ENCODE peak calls at places on chromosomes 6 and 20, in five cellular contexts. One of them, this sample, is unnamed.

GRCh38 chr20:53939554-53940355 is 130.6 kb downstream of the BCAS1 start:
- DNase-seq in neural progenitor cell: peak
- DNase-seq in fibroblast of the aortic adventitia: peak
- DNase-seq in choroid plexus epithelial cell: peak
- DNase-seq in body of pancreas: peak
- DNase-seq in this sample: peak

GRCh38 chr6:27864906-27865883 is 47.0 kb downstream of the OR2B2 start:
- DNase-seq in neural progenitor cell: peak
- DNase-seq in body of pancreas: peak
- DNase-seq in choroid plexus epithelial cell: peak
- DNase-seq in fibroblast of the aortic adventitia: peak
- DNase-seq in this sample: peak

GRCh38 chr6:30647802-30648460 is 998 bp downstream of the C6orf136 start:
- DNase-seq in fibroblast of the aortic adventitia: peak
- DNase-seq in neural progenitor cell: no peak
- DNase-seq in body of pancreas: no peak
- DNase-seq in choroid plexus epithelial cell: no peak
- DNase-seq in this sample: no peak

GRCh38 chr20:7161690-7162089 is 394.2 kb downstream of the BMP2 start:
- DNase-seq in choroid plexus epithelial cell: peak
- DNase-seq in body of pancreas: no peak
- DNase-seq in fibroblast of the aortic adventitia: peak
- DNase-seq in neural progenitor cell: peak
- DNase-seq in this sample: no peak

GRCh38 chr6:60671369-60671768 is 1614.7 kb downstream of the KHDRBS2 start:
- DNase-seq in body of pancreas: no peak
- DNase-seq in choroid plexus epithelial cell: no peak
- DNase-seq in neural progenitor cell: no peak
- DNase-seq in fibroblast of the aortic adventitia: no peak
- DNase-seq in this sample: no peak

GRCh38 chr6:149563203-149563927 is 2.8 kb upstream of the GINM1 start:
- DNase-seq in choroid plexus epithelial cell: peak
- DNase-seq in fibroblast of the aortic adventitia: peak
- DNase-seq in body of pancreas: no peak
- DNase-seq in neural progenitor cell: no peak
- DNase-seq in this sample: no peak

GRCh38 chr20:22160254-22160653 is 424.1 kb downstream of the FOXA2 start:
- DNase-seq in choroid plexus epithelial cell: no peak
- DNase-seq in fibroblast of the aortic adventitia: no peak
- DNase-seq in neural progenitor cell: no peak
- DNase-seq in body of pancreas: no peak
- DNase-seq in this sample: no peak

GRCh38 chr6:33980176-33980805 is 165.6 kb downstream of the GRM4 start:
- DNase-seq in fibroblast of the aortic adventitia: no peak
- DNase-seq in choroid plexus epithelial cell: no peak
- DNase-seq in neural progenitor cell: no peak
- DNase-seq in body of pancreas: no peak
- DNase-seq in this sample: no peak

GRCh38 chr6:46290916-46291633 is 120.3 kb upstream of the ENPP5 start:
- DNase-seq in choroid plexus epithelial cell: no peak
- DNase-seq in neural progenitor cell: no peak
- DNase-seq in fibroblast of the aortic adventitia: no peak
- DNase-seq in body of pancreas: no peak
- DNase-seq in this sample: no peak

GRCh38 chr6:74075323-74075722 is 379.3 kb downstream of the CD109 start:
- DNase-seq in neural progenitor cell: no peak
- DNase-seq in body of pancreas: no peak
- DNase-seq in fibroblast of the aortic adventitia: peak
- DNase-seq in choroid plexus epithelial cell: peak
- DNase-seq in this sample: peak

GRCh38 chr6:5986847-5987246 is 19.9 kb downstream of the NRN1 start:
- DNase-seq in neural progenitor cell: no peak
- DNase-seq in fibroblast of the aortic adventitia: no peak
- DNase-seq in choroid plexus epithelial cell: no peak
- DNase-seq in body of pancreas: no peak
- DNase-seq in this sample: no peak

GRCh38 chr6:33926451-33926850 is 122.6 kb upstream of the MLN start:
- DNase-seq in choroid plexus epithelial cell: peak
- DNase-seq in body of pancreas: no peak
- DNase-seq in fibroblast of the aortic adventitia: no peak
- DNase-seq in neural progenitor cell: peak
- DNase-seq in this sample: no peak

GRCh38 chr6:8552023-8552422 is 116.7 kb upstream of the SLC35B3 start:
- DNase-seq in choroid plexus epithelial cell: no peak
- DNase-seq in fibroblast of the aortic adventitia: no peak
- DNase-seq in body of pancreas: no peak
- DNase-seq in neural progenitor cell: no peak
- DNase-seq in this sample: no peak

GRCh38 chr6:42249279-42249678 is 31.6 kb upstream of the MRPS10 start:
- DNase-seq in fibroblast of the aortic adventitia: peak
- DNase-seq in neural progenitor cell: no peak
- DNase-seq in body of pancreas: no peak
- DNase-seq in choroid plexus epithelial cell: no peak
- DNase-seq in this sample: peak

GRCh38 chr20:3209023-3209945 is at the start of gene ITPA:
- DNase-seq in fibroblast of the aortic adventitia: peak
- DNase-seq in choroid plexus epithelial cell: peak
- DNase-seq in body of pancreas: peak
- DNase-seq in neural progenitor cell: peak
- DNase-seq in this sample: peak

GRCh38 chr6:14863896-14864850 is 381.7 kb upstream of the JARID2 start:
- DNase-seq in neural progenitor cell: peak
- DNase-seq in body of pancreas: no peak
- DNase-seq in choroid plexus epithelial cell: no peak
- DNase-seq in fibroblast of the aortic adventitia: no peak
- DNase-seq in this sample: no peak
- TF ChIP-seq CTCF in neural progenitor cell: peak
- TF ChIP-seq CTCF in body of pancreas: no peak
- TF ChIP-seq CTCF in choroid plexus epithelial cell: peak
- TF ChIP-seq CTCF in fibroblast of the aortic adventitia: no peak
- TF ChIP-seq CTCF in this sample: no peak

GRCh38 chr6:85435872-85436271 is 14.0 kb upstream of the NT5E start:
- DNase-seq in choroid plexus epithelial cell: no peak
- DNase-seq in body of pancreas: no peak
- DNase-seq in fibroblast of the aortic adventitia: no peak
- DNase-seq in neural progenitor cell: no peak
- DNase-seq in this sample: no peak
- TF ChIP-seq CTCF in choroid plexus epithelial cell: no peak
- TF ChIP-seq CTCF in body of pancreas: no peak
- TF ChIP-seq CTCF in fibroblast of the aortic adventitia: no peak
- TF ChIP-seq CTCF in neural progenitor cell: no peak
- TF ChIP-seq CTCF in this sample: no peak

DNA sequence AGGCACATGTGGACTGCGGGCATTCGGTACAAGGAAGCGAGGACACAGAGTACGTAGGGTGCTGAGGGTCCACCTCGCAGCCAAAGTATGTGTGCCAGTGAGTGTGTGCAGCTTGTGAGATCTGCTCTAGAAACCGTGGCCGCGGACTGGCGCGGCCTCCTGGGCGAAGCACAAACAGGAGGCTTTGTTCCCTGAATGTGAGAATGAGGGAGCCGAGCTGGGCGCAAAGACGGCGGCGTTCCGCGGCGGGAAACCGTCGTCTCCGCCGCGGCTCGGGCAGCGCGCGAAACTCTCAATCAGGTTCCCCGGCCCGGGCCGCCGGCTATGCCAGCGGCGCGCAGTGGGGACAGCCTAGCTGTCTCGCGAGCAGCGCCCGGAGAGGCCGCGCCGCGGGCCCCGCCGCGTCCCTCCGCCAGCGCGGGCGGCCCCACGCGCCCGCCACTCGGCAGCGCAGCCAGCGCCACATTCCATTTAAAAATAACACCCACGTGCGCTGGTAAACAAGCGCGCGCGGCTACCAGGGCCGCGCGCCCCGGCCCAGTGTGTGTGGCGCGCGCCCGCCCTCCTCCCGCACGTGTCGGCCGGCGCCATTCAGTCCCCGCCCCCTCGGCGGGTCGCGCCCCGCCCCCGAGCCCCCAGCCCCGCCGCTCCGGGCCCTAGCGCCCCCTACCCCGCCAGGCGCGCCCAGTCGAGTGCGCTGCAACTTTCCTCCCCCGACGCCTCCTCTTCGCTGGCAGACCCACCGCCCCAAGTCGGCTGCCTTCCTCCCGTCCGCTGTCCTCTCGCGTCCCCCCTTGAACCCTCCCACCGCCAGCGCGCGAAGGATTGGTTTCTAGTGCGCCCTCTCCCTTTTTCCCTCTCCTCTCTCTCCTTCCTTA is 3.0 kb upstream of the FOXO3 start:
- DNase-seq in neural progenitor cell: peak
- DNase-seq in choroid plexus epithelial cell: peak
- DNase-seq in fibroblast of the aortic adventitia: peak
- DNase-seq in body of pancreas: peak
- DNase-seq in this sample: peak
- TF ChIP-seq CTCF in neural progenitor cell: peak
- TF ChIP-seq CTCF in choroid plexus epithelial cell: no peak
- TF ChIP-seq CTCF in fibroblast of the aortic adventitia: no peak
- TF ChIP-seq CTCF in body of pancreas: no peak
- TF ChIP-seq CTCF in this sample: no peak

GRCh38 chr20:37899105-37900045 is 3.6 kb upstream of the VSTM2L start:
- DNase-seq in choroid plexus epithelial cell: no peak
- DNase-seq in fibroblast of the aortic adventitia: no peak
- DNase-seq in body of pancreas: no peak
- DNase-seq in neural progenitor cell: no peak
- DNase-seq in this sample: no peak
- TF ChIP-seq CTCF in choroid plexus epithelial cell: peak
- TF ChIP-seq CTCF in fibroblast of the aortic adventitia: no peak
- TF ChIP-seq CTCF in body of pancreas: no peak
- TF ChIP-seq CTCF in neural progenitor cell: no peak
- TF ChIP-seq CTCF in this sample: no peak

DNA sequence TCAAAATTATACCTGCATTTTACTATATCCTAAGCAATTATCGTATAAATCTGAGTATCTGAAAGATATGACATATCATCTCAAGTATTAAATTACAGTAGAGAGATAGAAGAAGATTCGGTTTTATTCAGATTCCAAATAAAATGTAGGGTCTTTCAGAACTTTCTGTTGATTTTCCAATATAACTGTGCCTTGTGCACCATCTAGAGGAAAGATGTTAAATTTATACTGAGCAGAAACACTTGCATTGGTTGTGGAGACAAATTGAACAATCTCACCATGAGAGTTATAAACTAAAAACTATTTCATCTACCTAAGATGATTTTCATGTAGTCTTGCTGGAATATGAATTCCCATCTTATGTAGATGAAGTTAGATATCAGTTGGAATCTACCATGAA is 26.8 kb upstream of the HSF2 start:
- DNase-seq in neural progenitor cell: no peak
- DNase-seq in body of pancreas: no peak
- DNase-seq in fibroblast of the aortic adventitia: peak
- DNase-seq in choroid plexus epithelial cell: peak
- DNase-seq in this sample: no peak
- TF ChIP-seq CTCF in neural progenitor cell: peak
- TF ChIP-seq CTCF in body of pancreas: peak
- TF ChIP-seq CTCF in fibroblast of the aortic adventitia: peak
- TF ChIP-seq CTCF in choroid plexus epithelial cell: peak
- TF ChIP-seq CTCF in this sample: peak

GRCh38 chr6:44001318-44001868 is 125.9 kb downstream of the MRPL14 start:
- DNase-seq in neural progenitor cell: peak
- DNase-seq in choroid plexus epithelial cell: peak
- DNase-seq in fibroblast of the aortic adventitia: no peak
- DNase-seq in body of pancreas: no peak
- DNase-seq in this sample: no peak
- TF ChIP-seq CTCF in neural progenitor cell: peak
- TF ChIP-seq CTCF in choroid plexus epithelial cell: peak
- TF ChIP-seq CTCF in fibroblast of the aortic adventitia: peak
- TF ChIP-seq CTCF in body of pancreas: peak
- TF ChIP-seq CTCF in this sample: peak

GRCh38 chr6:147378819-147379218 is 129.7 kb upstream of the SAMD5 start:
- DNase-seq in fibroblast of the aortic adventitia: no peak
- DNase-seq in body of pancreas: no peak
- DNase-seq in choroid plexus epithelial cell: no peak
- DNase-seq in neural progenitor cell: no peak
- DNase-seq in this sample: no peak

GRCh38 chr6:147384737-147385710 is 123.5 kb upstream of the SAMD5 start:
- DNase-seq in body of pancreas: no peak
- DNase-seq in neural progenitor cell: no peak
- DNase-seq in choroid plexus epithelial cell: no peak
- DNase-seq in fibroblast of the aortic adventitia: no peak
- DNase-seq in this sample: no peak

GRCh38 chr6:147384029-147384428 is 124.5 kb upstream of the SAMD5 start:
- DNase-seq in choroid plexus epithelial cell: no peak
- DNase-seq in neural progenitor cell: no peak
- DNase-seq in body of pancreas: no peak
- DNase-seq in fibroblast of the aortic adventitia: no peak
- DNase-seq in this sample: no peak

GRCh38 chr6:147381734-147382133 is 126.8 kb upstream of the SAMD5 start:
- DNase-seq in body of pancreas: no peak
- DNase-seq in choroid plexus epithelial cell: no peak
- DNase-seq in fibroblast of the aortic adventitia: peak
- DNase-seq in neural progenitor cell: no peak
- DNase-seq in this sample: no peak

DNA sequence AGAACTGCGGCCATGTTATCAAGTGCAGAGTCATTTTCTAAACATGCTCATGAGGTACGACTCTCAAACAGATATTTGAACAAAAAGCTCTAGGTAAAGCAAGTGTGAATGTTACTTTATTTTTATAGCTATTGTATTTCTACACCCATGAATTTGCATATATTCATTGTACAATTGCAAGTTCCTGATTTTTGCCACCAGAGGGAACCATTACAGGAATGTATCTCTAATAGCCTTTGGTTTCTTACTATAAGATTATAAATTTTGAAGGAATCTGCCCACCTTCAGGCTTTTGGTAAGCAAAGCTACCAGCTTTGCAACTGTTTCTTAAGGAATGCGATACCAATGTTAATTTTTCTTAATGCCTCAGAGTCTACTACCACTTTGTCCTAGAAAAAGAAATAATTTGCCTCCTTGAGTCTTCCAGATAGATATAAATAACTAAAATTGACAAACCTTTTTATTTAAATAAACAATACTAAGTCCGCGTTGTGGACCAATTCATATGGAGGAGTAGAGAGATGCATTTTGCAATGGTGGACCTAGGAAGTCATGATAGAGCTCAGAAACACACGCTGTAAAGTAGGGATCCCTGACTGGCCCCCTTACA is 125.4 kb upstream of the SAMD5 start:
- DNase-seq in body of pancreas: no peak
- DNase-seq in neural progenitor cell: peak
- DNase-seq in fibroblast of the aortic adventitia: peak
- DNase-seq in choroid plexus epithelial cell: peak
- DNase-seq in this sample: no peak
- TF ChIP-seq CTCF in body of pancreas: peak
- TF ChIP-seq CTCF in neural progenitor cell: peak
- TF ChIP-seq CTCF in fibroblast of the aortic adventitia: peak
- TF ChIP-seq CTCF in choroid plexus epithelial cell: peak
- TF ChIP-seq CTCF in this sample: no peak

This sample was measured in heart right ventricle.